ENCODE peak calls at places on chromosomes 13 and 19, in ten cellular contexts. P is T47D; U is NB4; R is G401; H is T-helper 2 cell; I is mammary epithelial cell; Q is sciatic nerve; K is CD8-positive, alpha-beta T cell; T is MV-4-11; L is erythroblast. N is an unnamed sample.

GRCh38 chr13:71712988-71713653 is 153.9 kb downstream of the DACH1 start:
- DNase-seq in Q (no peak), I (no peak), K (no peak), L (no peak), U (peak), T (no peak), H (no peak), P (peak), R (no peak), N (no peak)

GRCh38 chr13:99320693-99321481 is 13.7 kb upstream of the GPR183 start:
- DNase-seq in H (no peak), Q (no peak), R (no peak), T (peak), L (peak), I (peak), U (peak), K (no peak), P (no peak), N (no peak)

GRCh38 chr13:34751492-34751891 is 190.6 kb upstream of the NBEA start:
- DNase-seq in L (no peak), U (no peak), Q (no peak), T (no peak), R (no peak), P (no peak), H (no peak), K (no peak), I (no peak), N (no peak)

GRCh38 chr19:43527860-43528622 is 1.0 kb upstream of the ETHE1 start:
- DNase-seq in K (no peak), T (peak), U (peak), H (no peak), L (no peak), R (no peak), P (no peak), Q (peak), I (peak), N (no peak)

GRCh38 chr19:44623626-44624025 is 10.3 kb downstream of the IGSF23 start:
- DNase-seq in I (no peak), Q (no peak), T (no peak), L (no peak), U (no peak), P (no peak), R (no peak), H (no peak), K (no peak), N (no peak)

GRCh38 chr13:50074843-50075242 is 59.6 kb downstream of the KCNRG start:
- DNase-seq in H (no peak), L (no peak), Q (no peak), R (no peak), U (no peak), P (no peak), K (no peak), T (no peak), I (no peak), N (no peak)

GRCh38 chr19:35816846-35817245 is 4.2 kb upstream of the PRODH2 start:
- DNase-seq in Q (no peak), H (no peak), T (no peak), I (no peak), L (no peak), P (no peak), R (no peak), K (no peak), U (no peak), N (no peak)

GRCh38 chr13:51643114-51643881 is 59.0 kb downstream of the WDFY2 start:
- DNase-seq in I (peak), T (peak), Q (no peak), L (no peak), K (no peak), U (peak), H (no peak), P (no peak), R (no peak), N (no peak)

GRCh38 chr19:51094696-51095279 is 12.1 kb upstream of the KLK14 start:
- DNase-seq in U (peak), H (no peak), R (no peak), P (peak), T (peak), I (no peak), L (peak), Q (no peak), K (no peak), N (peak)

GRCh38 chr19:8526345-8527062 is 12.5 kb upstream of the ZNF414 start:
- DNase-seq in T (no peak), P (peak), I (peak), K (no peak), R (peak), H (no peak), U (peak), Q (peak), L (no peak), N (no peak)

GRCh38 chr13:65724261-65724660 is 1505.9 kb downstream of the PCDH9 start:
- DNase-seq in R (no peak), L (no peak), T (no peak), Q (no peak), U (no peak), P (no peak), H (no peak), K (no peak), I (no peak), N (no peak)

GRCh38 chr19:6514926-6515325 is 12.8 kb upstream of the TUBB4A start:
- DNase-seq in Q (no peak), I (no peak), T (no peak), K (no peak), H (no peak), R (no peak), L (no peak), P (no peak), U (no peak), N (no peak)

GRCh38 chr19:13670846-13671245 is 93.5 kb upstream of the MRI1 start:
- DNase-seq in L (no peak), Q (no peak), R (no peak), I (no peak), T (no peak), P (no peak), H (no peak), K (no peak), U (no peak), N (no peak)

GRCh38 chr13:84645196-84646071 is 763.2 kb upstream of the SLITRK1 start:
- DNase-seq in I (no peak), H (no peak), K (no peak), U (peak), T (peak), Q (no peak), L (no peak), R (peak), P (peak), N (no peak)

GRCh38 chr19:38514812-38515633 is 81.5 kb downstream of the RYR1 start:
- DNase-seq in T (peak), K (peak), H (peak), R (peak), U (peak), Q (peak), I (peak), L (peak), P (peak), N (peak)

GRCh38 chr19:49554701-49555181 is 25.6 kb downstream of the NOSIP start:
- DNase-seq in H (no peak), K (no peak), I (no peak), Q (no peak), R (no peak), U (no peak), T (no peak), L (no peak), P (no peak), N (no peak)

GRCh38 chr19:4390862-4391693 is 9.3 kb downstream of the SH3GL1 start:
- DNase-seq in K (no peak), P (no peak), T (no peak), H (no peak), I (peak), Q (no peak), R (no peak), L (no peak), U (no peak), N (no peak)

GRCh38 chr19:6712692-6713670 is 7.5 kb downstream of the C3 start:
- DNase-seq in K (no peak), P (no peak), U (no peak), R (no peak), H (no peak), T (no peak), I (no peak), Q (no peak), L (no peak), N (no peak)

N was measured in T-cell.